ENCODE peak calls at places on chromosomes 7 and 10, in ten cellular contexts. D, S, X, P, U, H, Z, V, N and A are unnamed samples.

GRCh38 chr10:53434413-53434812 is 661.8 kb upstream of the MBL2 start:
- DNase-seq in N (no peak), P (no peak), H (no peak), Z (no peak), V (no peak), U (no peak), S (no peak), D (no peak), X (no peak), A (no peak)

GRCh38 chr7:86257894-86258293 is 385.8 kb upstream of the GRM3 start:
- DNase-seq in P (no peak), H (no peak), S (no peak), D (no peak), N (no peak), X (no peak), Z (no peak), U (no peak), V (no peak), A (no peak)

GRCh38 chr10:70283445-70284399 is at the start of gene NPFFR1:
- DNase-seq in P (peak), H (no peak), N (no peak), D (no peak), U (no peak), S (no peak), V (no peak), Z (no peak), X (no peak), A (peak)

GRCh38 chr7:128065872-128066271 is 34.6 kb upstream of the LRRC4 start:
- DNase-seq in Z (no peak), D (no peak), V (peak), X (no peak), H (no peak), S (no peak), N (no peak), U (no peak), P (no peak), A (no peak)

GRCh38 chr7:41977165-41977651 is 259.8 kb downstream of the GLI3 start:
- DNase-seq in D (no peak), N (no peak), S (peak), X (no peak), U (peak), H (no peak), Z (peak), P (no peak), V (peak), A (peak)

GRCh38 chr10:70722820-70723424 is 50.6 kb downstream of the ADAMTS14 start:
- DNase-seq in U (no peak), P (no peak), D (no peak), V (peak), S (no peak), X (no peak), H (no peak), Z (no peak), N (no peak), A (no peak)

GRCh38 chr10:17961551-17962422 is 10.1 kb downstream of the SLC39A12 start:
- DNase-seq in U (no peak), S (no peak), X (no peak), D (no peak), V (peak), P (no peak), N (no peak), Z (no peak), H (no peak), A (no peak)

GRCh38 chr7:133313575-133313974 is 60.7 kb downstream of the EXOC4 start:
- DNase-seq in H (no peak), N (peak), S (no peak), P (no peak), X (no peak), Z (no peak), V (no peak), U (no peak), D (no peak), A (no peak)

GRCh38 chr10:110842305-110842952 is 29.3 kb upstream of the PDCD4 start:
- DNase-seq in X (no peak), S (no peak), N (no peak), D (no peak), V (no peak), P (no peak), H (no peak), Z (no peak), U (no peak), A (no peak)

GRCh38 chr10:6009159-6009558 is 31.8 kb upstream of the IL15RA start:
- DNase-seq in U (no peak), N (peak), Z (no peak), V (peak), X (no peak), H (no peak), S (no peak), D (no peak), P (no peak), A (no peak)

GRCh38 chr10:102299873-102300272 is 54.5 kb downstream of the GBF1 start:
- DNase-seq in N (no peak), S (no peak), D (no peak), P (no peak), V (peak), U (no peak), H (no peak), X (no peak), Z (no peak), A (no peak)

GRCh38 chr7:137669706-137670105 is 177.1 kb downstream of the DGKI start:
- DNase-seq in Z (no peak), P (no peak), V (no peak), X (no peak), U (peak), S (no peak), D (no peak), H (no peak), N (no peak), A (no peak)

GRCh38 chr10:71241899-71242620 is 29.7 kb downstream of the UNC5B start:
- DNase-seq in D (no peak), H (no peak), P (no peak), N (no peak), V (no peak), U (no peak), Z (peak), X (no peak), S (peak), A (no peak)

GRCh38 chr7:93185303-93186027 is 37.3 kb upstream of the SAMD9L start:
- DNase-seq in Z (no peak), P (no peak), V (no peak), U (no peak), X (no peak), D (no peak), H (no peak), S (no peak), N (no peak), A (no peak)

GRCh38 chr7:21371371-21371770 is 56.5 kb upstream of the SP4 start:
- DNase-seq in Z (no peak), V (no peak), D (no peak), N (no peak), X (no peak), S (no peak), U (no peak), H (no peak), P (no peak), A (no peak)

GRCh38 chr10:128062331-128062730 is 63.9 kb downstream of the MKI67 start:
- DNase-seq in P (no peak), U (no peak), S (no peak), Z (no peak), N (peak), H (no peak), V (no peak), D (no peak), X (no peak), A (no peak)

GRCh38 chr7:107874605-107875446 is 16.2 kb upstream of the DLD start:
- DNase-seq in P (peak), U (peak), Z (peak), N (peak), D (peak), X (no peak), V (peak), H (no peak), S (peak), A (peak)

GRCh38 chr10:88890681-88891371 is 10.8 kb downstream of the STAMBPL1 start:
- DNase-seq in X (no peak), N (no peak), V (no peak), P (no peak), Z (no peak), U (no peak), D (no peak), H (no peak), S (no peak), A (no peak)

GRCh38 chr7:130963349-130963748 is 229.3 kb upstream of the KLF14 start:
- DNase-seq in Z (no peak), H (no peak), U (no peak), D (no peak), S (no peak), P (no peak), N (no peak), V (no peak), X (no peak), A (no peak)

GRCh38 chr7:157041514-157042277 is 31.2 kb upstream of the MNX1 start:
- DNase-seq in P (no peak), S (no peak), D (no peak), U (no peak), V (no peak), H (no peak), X (no peak), Z (no peak), N (no peak), A (no peak)

GRCh38 chr7:70569335-70569819 is 562.6 kb upstream of the GALNT17 start:
- DNase-seq in X (no peak), H (no peak), S (no peak), N (no peak), U (no peak), P (no peak), D (peak), Z (no peak), V (no peak), A (peak)

GRCh38 chr10:43671659-43672555 is 23.2 kb upstream of the ZNF32 start:
- DNase-seq in N (peak), D (peak), P (peak), V (peak), X (no peak), Z (peak), U (peak), S (peak), H (peak), A (peak)

GRCh38 chr7:139105037-139105382 is 4.5 kb downstream of the ZC3HAV1 start:
- DNase-seq in D (no peak), P (no peak), N (peak), S (no peak), H (no peak), X (no peak), U (no peak), Z (no peak), V (no peak), A (no peak)

GRCh38 chr7:122137291-122138077 is 6.6 kb downstream of the AASS start:
- DNase-seq in D (no peak), V (peak), S (no peak), N (no peak), U (no peak), Z (no peak), H (no peak), P (no peak), X (no peak), A (no peak)

GRCh38 chr7:48427671-48428070 is 256.4 kb downstream of the ABCA13 start:
- DNase-seq in S (no peak), Z (no peak), D (no peak), U (no peak), X (no peak), H (no peak), P (no peak), V (no peak), N (no peak), A (no peak)

GRCh38 chr10:74223755-74224530 is 72.9 kb downstream of the ADK start:
- DNase-seq in H (no peak), P (no peak), N (no peak), S (no peak), D (no peak), Z (no peak), X (no peak), U (no peak), V (peak), A (no peak)

GRCh38 chr10:132396495-132397035 is 435 bp upstream of the PWWP2B start:
- DNase-seq in N (peak), U (no peak), H (peak), D (no peak), Z (no peak), V (peak), S (peak), X (no peak), P (peak), A (peak)

GRCh38 chr7:27242580-27243339 is at the start of gene EVX1:
- DNase-seq in V (no peak), D (peak), P (no peak), S (no peak), U (no peak), H (no peak), X (no peak), N (peak), Z (no peak), A (no peak)

GRCh38 chr10:33252324-33252723 is 82.1 kb downstream of the NRP1 start:
- DNase-seq in V (no peak), Z (no peak), N (no peak), D (no peak), S (no peak), U (no peak), X (no peak), H (no peak), P (no peak), A (no peak)

GRCh38 chr7:139995034-139995915 is 67.5 kb downstream of the PARP12 start:
- DNase-seq in S (peak), Z (peak), H (no peak), U (no peak), X (peak), D (no peak), P (no peak), N (no peak), V (peak), A (no peak)

GRCh38 chr7:2959828-2960599 is 83.7 kb downstream of the CARD11 start:
- DNase-seq in Z (no peak), X (no peak), D (no peak), N (no peak), P (no peak), U (no peak), H (no peak), V (no peak), S (no peak), A (no peak)

GRCh38 chr7:35717013-35717412 is 22.1 kb upstream of the HERPUD2 start:
- DNase-seq in H (no peak), D (no peak), P (no peak), S (no peak), Z (no peak), V (no peak), N (no peak), U (no peak), X (no peak), A (no peak)

GRCh38 chr7:113582471-113582870 is 336.3 kb downstream of the PPP1R3A start:
- DNase-seq in V (peak), U (no peak), D (no peak), N (no peak), Z (no peak), P (no peak), H (no peak), S (no peak), X (no peak), A (no peak)

GRCh38 chr7:145293793-145294153 is 457.9 kb upstream of the TPK1 start:
- DNase-seq in N (no peak), V (no peak), P (no peak), S (no peak), X (no peak), Z (no peak), D (no peak), H (no peak), U (no peak), A (no peak)

GRCh38 chr10:7075851-7076250 is 335.0 kb downstream of the SFMBT2 start:
- DNase-seq in N (no peak), S (no peak), D (no peak), P (no peak), Z (no peak), V (no peak), H (no peak), U (no peak), X (no peak), A (no peak)

GRCh38 chr10:89589091-89589725 is 53.8 kb upstream of the SLC16A12 start:
- DNase-seq in D (no peak), S (no peak), U (no peak), X (no peak), H (no peak), V (no peak), P (no peak), Z (no peak), N (no peak), A (no peak)

GRCh38 chr7:40008218-40008815 is 58.3 kb downstream of the CDK13 start:
- DNase-seq in N (no peak), X (no peak), V (peak), H (no peak), Z (peak), P (no peak), D (no peak), S (no peak), U (peak), A (no peak)

GRCh38 chr7:101832205-101832631 is 14.8 kb downstream of the CUX1 start:
- DNase-seq in U (no peak), P (no peak), Z (no peak), D (no peak), S (no peak), H (no peak), N (no peak), X (no peak), V (no peak), A (no peak)

GRCh38 chr10:99297033-99297432 is 32.1 kb upstream of the CNNM1 start:
- DNase-seq in P (no peak), Z (no peak), V (no peak), U (no peak), S (no peak), X (no peak), H (no peak), D (no peak), N (no peak), A (no peak)